ENCODE peak calls at places on chromosomes 7 and 10, in four cellular contexts. N is left ventricle myocardium inferior, I is pancreas, Q is A549. A is an unnamed sample.

GRCh38 chr10:16681525-16681924 is 135.7 kb downstream of the RSU1 start:
- DNase-seq in I (no peak), N (no peak), Q (no peak), A (no peak)

GRCh38 chr10:62812672-62813439 is 3.3 kb downstream of the EGR2 start:
- DNase-seq in Q (no peak), I (no peak), N (no peak), A (no peak)

GRCh38 chr10:11088709-11089108 is 71.0 kb downstream of the CELF2 start:
- DNase-seq in I (no peak), N (no peak), Q (no peak), A (no peak)

GRCh38 chr10:93160140-93160539 is 86.4 kb downstream of the CYP26A1 start:
- DNase-seq in Q (no peak), N (no peak), I (no peak), A (no peak)

GRCh38 chr7:29457565-29457971 is 106.1 kb upstream of the PRR15 start:
- DNase-seq in N (no peak), Q (no peak), I (no peak), A (no peak)

GRCh38 chr10:13376297-13376696 is 28.2 kb upstream of the SEPHS1 start:
- DNase-seq in Q (no peak), N (no peak), I (no peak), A (no peak)

GRCh38 chr7:66263936-66264335 is 58.8 kb downstream of the TPST1 start:
- DNase-seq in I (no peak), N (no peak), Q (no peak), A (no peak)

GRCh38 chr10:7231420-7232414 is 179.1 kb downstream of the SFMBT2 start:
- DNase-seq in I (no peak), Q (no peak), N (no peak), A (no peak)

GRCh38 chr10:58734116-58734515 is 221.4 kb downstream of the BICC1 start:
- DNase-seq in I (no peak), Q (no peak), N (no peak), A (no peak)

GRCh38 chr10:30435068-30435422 is 1.1 kb downstream of the MAP3K8 start:
- DNase-seq in I (no peak), N (peak; percentile 42), Q (no peak), A (no peak)

GRCh38 chr10:77157248-77158019 is 480.2 kb downstream of the KCNMA1 start:
- DNase-seq in I (no peak), N (no peak), Q (no peak), A (no peak)

GRCh38 chr7:157061979-157062378 is 51.5 kb upstream of the MNX1 start:
- DNase-seq in Q (no peak), N (no peak), I (no peak), A (no peak)

GRCh38 chr7:3243256-3243655 is 57.8 kb upstream of the SDK1 start:
- DNase-seq in I (no peak), N (no peak), Q (no peak), A (no peak)

GRCh38 chr10:91592282-91593020 is 40.4 kb downstream of the PPP1R3C start:
- DNase-seq in I (peak; percentile 73), Q (no peak), N (no peak), A (no peak)

GRCh38 chr7:29853072-29853471 is 46.8 kb downstream of the WIPF3 start:
- DNase-seq in Q (no peak), I (peak; percentile 25), N (no peak), A (no peak)

GRCh38 chr7:99098317-99098823 is 45.5 kb downstream of the SMURF1 start:
- DNase-seq in Q (no peak), I (no peak), N (no peak), A (no peak)

GRCh38 chr7:99097730-99098129 is 46.2 kb downstream of the SMURF1 start:
- DNase-seq in Q (no peak), I (no peak), N (no peak), A (no peak)

GRCh38 chr7:99102361-99102760 is 41.5 kb downstream of the SMURF1 start:
- DNase-seq in Q (no peak), N (no peak), I (no peak), A (no peak)

GRCh38 chr7:99098824-99099498 is 44.9 kb downstream of the SMURF1 start:
- DNase-seq in Q (peak; percentile 54), N (no peak), I (peak; percentile 30), A (no peak)

DNA sequence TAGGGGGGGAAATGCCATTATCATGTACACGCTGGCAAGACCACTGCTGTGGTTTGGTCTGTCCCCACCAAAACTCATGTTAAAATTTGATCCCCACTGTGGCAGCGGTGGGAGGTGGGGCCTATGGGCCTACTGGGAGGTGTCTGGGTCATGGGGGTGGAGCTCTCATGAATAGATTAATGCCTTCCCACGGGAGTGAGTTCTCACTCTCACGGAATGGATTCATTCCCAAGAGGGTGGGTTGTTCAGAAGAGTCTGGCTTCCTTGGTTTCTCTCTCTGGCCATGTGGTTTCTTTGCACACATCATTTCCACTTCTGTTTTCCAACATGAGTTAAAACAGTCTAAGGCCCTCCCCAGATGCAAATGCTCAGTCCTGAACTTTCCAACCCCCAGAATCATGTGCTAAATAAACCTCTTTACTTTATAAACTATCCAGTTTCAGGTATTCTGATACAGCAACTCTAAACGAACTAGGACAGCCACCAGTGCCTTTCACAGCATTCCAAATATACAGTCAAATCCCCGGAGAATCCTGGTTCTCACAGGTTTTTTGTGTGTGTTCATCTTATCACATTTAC is 44.3 kb downstream of the SMURF1 start:
- DNase-seq in N (no peak), I (no peak), Q (no peak), A (no peak)
- H3K27ac ChIP-seq in N (peak overlapping the region; percentile 53), I (no peak overlapping the region), Q (peak overlapping the region; percentile 78), A (no peak overlapping the region)

GRCh38 chr7:130937830-130938229 is 203.8 kb upstream of the KLF14 start:
- DNase-seq in I (no peak), N (no peak), Q (no peak), A (no peak)

GRCh38 chr7:130938661-130939060 is 204.7 kb upstream of the KLF14 start:
- DNase-seq in I (no peak), N (no peak), Q (no peak), A (no peak)

GRCh38 chr7:130940907-130941306 is 206.9 kb upstream of the KLF14 start:
- DNase-seq in N (no peak), Q (no peak), I (no peak), A (no peak)

GRCh38 chr7:130940326-130940725 is 206.3 kb upstream of the KLF14 start:
- DNase-seq in Q (no peak), N (no peak), I (no peak), A (no peak)

DNA sequence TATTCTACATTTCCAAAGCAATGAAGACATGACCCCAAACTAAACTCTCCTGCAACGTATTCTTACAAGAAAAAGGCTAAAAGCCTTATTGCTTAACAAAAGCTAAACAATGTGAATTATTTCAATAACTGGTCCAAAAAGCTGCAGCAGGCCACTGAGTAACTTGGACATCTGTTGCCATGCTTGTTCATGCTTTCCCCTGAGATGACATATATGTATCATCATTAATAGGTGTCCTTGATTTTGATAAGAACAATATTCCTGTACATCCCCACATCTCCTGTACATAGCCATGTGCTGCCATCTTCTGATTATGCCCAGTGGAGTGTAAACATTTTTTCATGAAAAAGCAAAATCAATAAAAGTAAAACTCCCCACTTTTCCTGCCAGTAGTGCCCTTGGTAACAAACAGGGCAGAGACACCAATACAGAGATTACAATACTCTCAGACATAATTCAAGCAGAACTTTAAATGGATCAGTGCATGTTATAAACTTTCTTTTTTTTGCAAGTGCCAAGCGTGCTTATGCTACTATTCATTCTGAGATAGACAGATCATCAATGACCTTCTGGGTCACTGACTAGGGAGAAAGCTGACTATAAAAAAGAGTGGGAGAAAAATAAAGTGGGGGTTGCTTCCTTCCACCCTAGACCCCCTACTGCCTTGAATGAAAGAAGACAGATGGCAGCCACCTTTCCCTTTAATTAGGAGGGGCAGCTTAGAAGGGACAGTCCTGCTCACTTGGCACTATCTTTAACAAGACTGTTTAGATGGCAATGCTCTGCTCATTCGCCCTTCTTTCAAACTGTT is 205.5 kb upstream of the KLF14 start:
- DNase-seq in Q (no peak), N (no peak), I (no peak), A (no peak)
- H3K27ac ChIP-seq in Q (peak overlapping the region; percentile 86), N (peak overlapping the region; percentile 78), I (no peak overlapping the region), A (no peak overlapping the region)

GRCh38 chr7:151025924-151026671 is 1.8 kb upstream of the ATG9B start:
- DNase-seq in N (no peak), I (no peak), Q (no peak), A (no peak)
- H3K27ac ChIP-seq in N (no peak overlapping the region), I (no peak overlapping the region), Q (no peak overlapping the region), A (no peak overlapping the region)

GRCh38 chr7:91685544-91685943 is 195.0 kb downstream of the MTERF1 start:
- DNase-seq in N (no peak), I (no peak), Q (no peak), A (no peak)
- H3K27ac ChIP-seq in N (no peak overlapping the region), I (no peak overlapping the region), Q (no peak overlapping the region), A (no peak overlapping the region)